ENCODE peak calls at places on chromosome 9, in nine cellular contexts. B is GM12865, Z is kidney, C is hepatocyte, A is bronchial epithelial cell, H is mammary epithelial cell, I is mucosa of descending colon, V is aorta, E is body of pancreas. U is an unnamed sample.

GRCh38 chr9:91424403-91425176 is 958 bp upstream of the NFIL3 start:
- DNase-seq in B (peak), Z (peak), C (peak), A (peak), H (peak), I (peak), V (peak), E (peak), U (peak)

GRCh38 chr9:123682746-123683145 is 247.2 kb downstream of the DENND1A start:
- DNase-seq in B (no peak), Z (no peak), C (no peak), A (no peak), H (no peak), I (no peak), V (no peak), E (no peak), U (no peak)

GRCh38 chr9:96327694-96328352 is 25.8 kb upstream of the HSD17B3 start:
- DNase-seq in B (peak), Z (no peak), C (peak), A (peak), H (peak), I (peak), V (no peak), E (peak), U (peak)

GRCh38 chr9:3980212-3980611 is 319.7 kb downstream of the GLIS3 start:
- DNase-seq in B (no peak), Z (no peak), C (no peak), A (no peak), H (no peak), I (no peak), V (no peak), E (no peak), U (no peak)

GRCh38 chr9:3330792-3331420 is 194.9 kb downstream of the RFX3 start:
- DNase-seq in B (no peak), Z (no peak), C (no peak), A (peak), H (peak), I (no peak), V (no peak), E (no peak), U (no peak)

GRCh38 chr9:111648066-111648465 is 13.3 kb upstream of the GNG10 start:
- DNase-seq in B (no peak), Z (no peak), C (no peak), A (no peak), H (no peak), I (no peak), V (peak), E (no peak), U (no peak)

GRCh38 chr9:136820947-136821332 is 13.2 kb downstream of the RABL6 start:
- DNase-seq in B (no peak), Z (peak), C (no peak), A (no peak), H (no peak), I (no peak), V (peak), E (no peak), U (no peak)

GRCh38 chr9:3875371-3876132 is 349.8 kb upstream of the RFX3 start:
- DNase-seq in B (peak), Z (no peak), C (no peak), A (peak), H (peak), I (no peak), V (no peak), E (no peak), U (no peak)

GRCh38 chr9:126275386-126276001 is 51.1 kb upstream of the MVB12B start:
- DNase-seq in B (no peak), Z (no peak), C (no peak), A (no peak), H (no peak), I (no peak), V (no peak), E (no peak), U (no peak)

GRCh38 chr9:86176468-86176867 is 77.1 kb upstream of the GOLM1 start:
- DNase-seq in B (no peak), Z (no peak), C (no peak), A (peak), H (peak), I (peak), V (no peak), E (no peak), U (no peak)

GRCh38 chr9:119634036-119634435 is 264.8 kb upstream of the BRINP1 start:
- DNase-seq in B (no peak), Z (no peak), C (no peak), A (no peak), H (no peak), I (no peak), V (no peak), E (no peak), U (no peak)

GRCh38 chr9:65459756-65460320 is 174.8 kb upstream of the FOXD4L5 start:
- DNase-seq in B (no peak), Z (no peak), C (no peak), A (no peak), H (no peak), I (no peak), V (no peak), E (no peak), U (no peak)

GRCh38 chr9:121648172-121648571 is 3.3 kb upstream of the DAB2IP start:
- DNase-seq in B (no peak), Z (no peak), C (no peak), A (no peak), H (no peak), I (no peak), V (no peak), E (no peak), U (no peak)

GRCh38 chr9:84993105-84993504 is 323.6 kb downstream of the NTRK2 start:
- DNase-seq in B (no peak), Z (no peak), C (no peak), A (peak), H (peak), I (no peak), V (no peak), E (no peak), U (no peak)

GRCh38 chr9:106286249-106286648 is 576.7 kb upstream of the ZNF462 start:
- DNase-seq in B (no peak), Z (no peak), C (peak), A (peak), H (peak), I (no peak), V (no peak), E (no peak), U (peak)

GRCh38 chr9:109956811-109957440 is 176.9 kb downstream of the PALM2AKAP2 start:
- DNase-seq in B (no peak), Z (no peak), C (no peak), A (no peak), H (no peak), I (no peak), V (no peak), E (no peak), U (no peak)

GRCh38 chr9:16824545-16825041 is 45.9 kb downstream of the BNC2 start:
- DNase-seq in B (peak), Z (no peak), C (peak), A (peak), H (peak), I (no peak), V (no peak), E (no peak), U (no peak)

GRCh38 chr9:37840560-37841194 is 40.1 kb downstream of the DCAF10 start:
- DNase-seq in B (no peak), Z (no peak), C (no peak), A (peak), H (peak), I (no peak), V (no peak), E (no peak), U (no peak)

GRCh38 chr9:97863314-97863713 is 10.3 kb downstream of the FOXE1 start:
- DNase-seq in B (no peak), Z (no peak), C (no peak), A (peak), H (no peak), I (no peak), V (no peak), E (no peak), U (no peak)

DNA sequence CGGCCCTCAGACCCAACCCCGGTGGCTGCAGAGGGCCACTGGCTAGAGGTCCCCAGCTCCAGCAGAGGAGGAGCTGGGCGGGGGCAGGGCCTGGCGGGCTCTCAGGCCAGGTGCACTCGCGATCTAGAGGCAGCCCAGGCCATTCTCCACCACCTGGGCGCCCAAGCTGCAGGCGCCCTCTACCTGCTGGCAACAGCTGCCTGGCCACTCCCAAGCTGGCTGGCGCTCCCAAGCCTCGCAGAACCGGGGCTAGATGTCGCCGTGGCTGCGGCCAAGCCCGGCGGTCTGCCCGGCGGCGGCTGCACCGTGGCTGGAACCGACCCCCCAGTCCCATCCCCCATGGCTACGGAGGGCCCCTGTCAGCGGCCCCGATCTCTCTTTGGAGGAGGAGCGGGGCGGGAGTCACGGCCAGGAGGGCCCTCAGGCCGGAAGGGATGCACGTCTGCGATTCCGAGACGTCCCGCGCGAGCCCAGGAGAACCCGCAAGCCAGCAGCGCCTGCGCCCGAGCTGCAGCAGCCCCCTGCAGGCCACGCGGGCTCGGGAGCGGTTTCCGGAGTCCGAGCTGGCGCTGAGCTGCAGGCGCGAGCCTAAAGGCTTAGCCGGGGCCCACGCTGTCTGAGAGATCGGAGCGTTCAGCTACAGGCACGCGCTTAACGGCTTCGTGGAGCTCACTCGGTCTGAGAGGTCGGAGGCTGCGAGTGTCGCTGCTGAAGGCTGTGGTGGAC is 44.3 kb upstream of the BICD2 start:
- DNase-seq in B (peak), Z (peak), C (peak), A (peak), H (peak), I (peak), V (peak), E (peak), U (no peak)
- H3K4me3 ChIP-seq in B (peak), Z (no peak), C (no peak), A (peak), H (peak), I (no peak), V (no peak), E (no peak), U (no peak)

DNA sequence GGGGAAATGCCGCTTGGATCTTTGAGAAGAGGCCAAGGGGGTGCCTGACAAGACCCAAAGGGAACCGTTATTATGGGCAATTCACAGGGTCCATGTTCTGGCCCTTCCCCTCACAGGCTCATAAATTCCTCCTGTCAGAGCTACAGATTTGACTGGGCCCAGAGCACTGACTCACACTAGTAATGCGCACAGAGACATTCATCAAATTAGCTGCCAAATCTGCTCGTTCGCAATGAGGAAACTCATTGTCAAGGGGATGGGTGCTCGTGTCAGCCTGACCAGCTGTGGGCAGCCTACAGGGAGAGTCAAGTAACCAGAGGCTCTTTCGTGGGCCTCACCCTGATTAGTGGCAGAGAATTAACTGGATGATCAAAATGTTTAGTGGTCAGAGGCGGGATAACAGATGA is 377.4 kb downstream of the ACTL7B start:
- DNase-seq in B (peak), Z (no peak), C (peak), A (peak), H (peak), I (peak), V (peak), E (no peak), U (no peak)
- H3K4me3 ChIP-seq in B (no peak), Z (no peak), C (no peak), A (no peak), H (no peak), I (no peak), V (no peak), E (no peak), U (no peak)

GRCh38 chr9:72871685-72872084 is 81.2 kb downstream of the ALDH1A1 start:
- DNase-seq in B (peak), Z (no peak), C (peak), A (peak), H (peak), I (peak), V (no peak), E (no peak), U (peak)
- H3K4me3 ChIP-seq in B (no peak), Z (no peak), C (no peak), A (no peak), H (no peak), I (no peak), V (no peak), E (no peak), U (no peak)

GRCh38 chr9:134932656-134933055 is 14.9 kb upstream of the FCN1 start:
- DNase-seq in B (peak), Z (no peak), C (no peak), A (no peak), H (no peak), I (no peak), V (no peak), E (no peak), U (no peak)

GRCh38 chr9:134930404-134930803 is 12.7 kb upstream of the FCN1 start:
- DNase-seq in B (peak), Z (peak), C (no peak), A (no peak), H (no peak), I (peak), V (no peak), E (no peak), U (no peak)

GRCh38 chr9:134932171-134932570 is 14.5 kb upstream of the FCN1 start:
- DNase-seq in B (no peak), Z (peak), C (no peak), A (no peak), H (no peak), I (no peak), V (no peak), E (no peak), U (no peak)

GRCh38 chr9:134928796-134929559 is 11.3 kb upstream of the FCN1 start:
- DNase-seq in B (peak), Z (peak), C (no peak), A (no peak), H (no peak), I (peak), V (peak), E (no peak), U (no peak)

DNA sequence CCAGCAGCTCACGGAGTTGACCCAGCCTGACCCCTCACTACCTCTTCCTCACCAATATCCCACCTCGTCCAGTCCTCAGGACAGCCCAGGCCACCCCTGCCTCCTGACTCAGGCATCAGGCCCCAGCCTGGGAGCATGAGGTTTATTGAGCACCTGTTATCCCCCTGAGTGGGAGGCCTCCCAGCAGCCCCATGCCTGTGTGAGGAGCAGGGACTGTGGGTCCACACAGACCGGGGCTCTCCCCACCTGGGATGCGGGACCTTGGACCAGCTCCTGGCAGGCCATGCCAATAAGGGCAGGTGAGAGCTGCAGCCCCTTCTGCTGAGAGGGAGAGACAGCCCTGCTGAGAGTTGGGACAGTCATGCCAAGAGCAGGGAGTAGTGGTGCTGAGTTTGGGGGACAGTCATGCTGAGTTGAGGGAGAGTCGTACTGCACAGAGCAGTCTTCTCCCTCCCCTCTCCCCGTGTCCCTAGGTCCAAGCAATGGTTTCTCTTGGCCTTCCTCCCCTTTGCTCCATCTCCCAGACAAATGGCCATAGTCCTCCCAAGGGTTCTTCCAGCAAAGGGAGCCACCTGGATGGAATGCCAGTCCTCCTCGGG is 11.9 kb upstream of the FCN1 start:
- DNase-seq in B (no peak), Z (peak), C (no peak), A (no peak), H (no peak), I (no peak), V (no peak), E (no peak), U (no peak)
- H3K4me3 ChIP-seq in B (no peak), Z (no peak), C (no peak), A (no peak), H (no peak), I (no peak), V (no peak), E (no peak), U (no peak)

DNA sequence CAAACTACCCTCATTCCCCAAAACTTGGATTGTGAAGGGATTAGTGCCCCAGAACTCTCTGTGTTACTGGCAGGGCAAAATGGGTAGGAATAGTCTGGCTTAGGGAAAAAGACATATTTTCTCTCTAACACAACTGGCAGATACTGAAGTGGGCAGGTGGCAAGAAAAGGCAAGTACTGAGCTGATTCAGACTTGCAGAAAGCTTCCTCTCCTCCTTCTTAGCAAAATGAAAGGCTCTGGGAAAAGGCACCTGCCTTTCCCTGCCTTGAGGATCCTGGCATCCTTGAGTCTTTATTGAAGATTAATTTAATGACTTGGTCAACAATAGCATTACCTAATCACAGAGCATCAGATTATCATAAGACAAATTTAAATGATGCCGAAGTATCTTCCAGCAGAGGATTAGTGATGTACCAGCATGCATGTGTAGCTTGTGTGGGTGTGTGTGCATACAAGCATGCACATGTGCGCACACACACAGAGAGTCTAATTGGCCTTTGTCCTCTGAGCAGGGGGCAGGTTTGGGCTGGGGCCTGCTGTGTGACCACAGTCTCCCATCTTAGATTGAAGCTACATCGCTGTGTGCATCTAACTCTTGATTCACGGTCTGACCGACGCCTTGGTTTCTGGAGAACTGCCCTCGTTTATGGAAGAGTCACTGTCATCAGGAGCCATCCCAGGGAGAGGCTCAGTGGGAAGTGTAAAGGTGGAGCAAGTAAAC is 294.8 kb downstream of the AOPEP start:
- DNase-seq in B (no peak), Z (no peak), C (no peak), A (peak), H (peak), I (no peak), V (no peak), E (no peak), U (no peak)
- H3K4me3 ChIP-seq in B (no peak), Z (no peak), C (no peak), A (no peak), H (no peak), I (no peak), V (no peak), E (no peak), U (no peak)

GRCh38 chr9:93258419-93258817 is 74.5 kb downstream of the WNK2 start:
- DNase-seq in B (no peak), Z (no peak), C (no peak), A (no peak), H (no peak), I (no peak), V (no peak), E (no peak), U (no peak)

GRCh38 chr9:93255994-93256877 is 72.3 kb downstream of the WNK2 start:
- DNase-seq in B (no peak), Z (peak), C (peak), A (no peak), H (no peak), I (no peak), V (peak), E (peak), U (no peak)

GRCh38 chr9:93258818-93259489 is 75.0 kb downstream of the WNK2 start:
- DNase-seq in B (no peak), Z (peak), C (peak), A (no peak), H (no peak), I (no peak), V (peak), E (peak), U (no peak)

GRCh38 chr9:93257808-93258331 is 73.9 kb downstream of the WNK2 start:
- DNase-seq in B (no peak), Z (peak), C (no peak), A (peak), H (peak), I (no peak), V (peak), E (no peak), U (no peak)

DNA sequence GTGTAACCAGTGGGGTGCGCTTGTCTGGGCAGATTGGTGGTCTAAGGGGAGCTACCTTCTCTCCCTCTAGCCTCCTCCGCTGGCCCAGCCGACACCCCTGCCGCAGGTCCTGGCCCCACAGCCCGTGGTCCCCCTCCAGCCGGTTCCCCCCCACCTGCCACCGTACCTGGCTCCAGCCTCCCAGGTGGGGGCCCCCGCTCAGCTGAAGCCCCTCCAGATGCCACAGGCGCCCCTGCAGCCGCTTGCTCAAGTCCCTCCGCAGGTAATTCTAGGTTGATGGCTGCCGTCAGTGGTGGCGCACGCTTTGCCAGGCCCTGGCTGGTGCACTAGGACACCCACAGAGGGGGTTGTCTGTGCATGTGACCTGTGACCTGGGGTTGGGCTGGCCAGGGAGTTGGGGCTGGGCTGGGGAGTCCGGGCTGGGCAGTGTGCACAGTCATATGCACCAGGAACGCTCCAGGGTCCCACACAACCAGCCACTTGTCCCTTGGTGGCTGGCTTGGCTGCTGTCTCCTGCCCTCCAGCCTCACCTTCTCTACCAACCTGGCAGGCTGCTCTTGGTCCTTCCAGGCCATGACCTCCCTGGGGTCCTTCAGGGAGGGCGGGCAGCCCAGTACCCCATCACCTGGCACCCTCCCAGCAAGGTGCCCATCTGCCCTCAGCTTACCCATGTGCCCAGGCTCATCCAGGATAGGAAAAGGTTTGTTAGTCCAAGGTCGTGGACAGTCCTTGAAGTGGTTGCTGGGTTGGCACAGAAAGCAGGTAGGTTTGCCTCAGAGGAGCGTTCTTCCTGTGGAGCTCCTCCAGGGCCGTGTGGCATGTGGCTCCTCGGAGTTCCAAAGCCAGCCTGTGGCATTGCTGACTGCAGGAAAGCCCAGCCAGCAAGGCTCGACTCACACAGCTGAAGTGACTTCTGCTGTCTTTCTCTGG is 73.2 kb downstream of the WNK2 start:
- DNase-seq in B (no peak), Z (peak), C (peak), A (no peak), H (no peak), I (no peak), V (peak), E (peak), U (no peak)
- H3K4me3 ChIP-seq in B (no peak), Z (no peak), C (no peak), A (no peak), H (no peak), I (no peak), V (no peak), E (no peak), U (no peak)

U was measured in Jurkat, Clone E6-1.